ENCODE peak calls at places on chromosome 3, in eight cellular contexts. U, A, N, W, L, E, K and P are unnamed samples.

GRCh38 chr3:71254251-71254650 is 329.3 kb downstream of the FOXP1 start:
- ATAC-seq in W (peak; percentile 22), A (peak; percentile 19), E (no peak), U (no peak), N (no peak), K (no peak), L (no peak), P (no peak)

GRCh38 chr3:58358092-58358491 is 25.4 kb downstream of the PXK start:
- ATAC-seq in U (no peak), E (no peak), K (no peak), L (peak; percentile 27), W (no peak), N (no peak), A (no peak), P (peak; percentile 7)

GRCh38 chr3:100813828-100814227 is 104.5 kb downstream of the TFG start:
- ATAC-seq in A (no peak), K (no peak), E (no peak), N (no peak), U (no peak), W (no peak), L (no peak), P (no peak)

GRCh38 chr3:140375002-140375401 is 302.9 kb upstream of the TRIM42 start:
- ATAC-seq in W (no peak), U (no peak), E (no peak), N (no peak), L (no peak), K (no peak), A (no peak), P (no peak)

GRCh38 chr3:34411596-34411995 is 613.2 kb downstream of the PDCD6IP start:
- ATAC-seq in U (no peak), A (no peak), K (no peak), E (no peak), L (no peak), N (no peak), W (no peak), P (no peak)

GRCh38 chr3:21260507-21260906 is 490.5 kb downstream of the ZNF385D start:
- ATAC-seq in A (no peak), K (no peak), L (no peak), U (no peak), E (no peak), W (no peak), N (no peak), P (no peak)

GRCh38 chr3:108100906-108101305 is 10.1 kb upstream of the CD47 start:
- ATAC-seq in L (no peak), K (no peak), N (peak; percentile 89), W (no peak), U (no peak), A (no peak), E (no peak), P (no peak)

GRCh38 chr3:51937014-51937413 is 4.7 kb downstream of the RRP9 start:
- ATAC-seq in L (no peak), U (no peak), W (no peak), E (no peak), A (no peak), N (no peak), K (no peak), P (no peak)

GRCh38 chr3:129651316-129652202 is 45.1 kb upstream of the PLXND1 start:
- ATAC-seq in L (peak; percentile 82), W (no peak), N (no peak), K (peak; percentile 72), U (no peak), A (no peak), E (peak; percentile 77), P (no peak)

GRCh38 chr3:55042591-55042990 is 114.7 kb upstream of the LRTM1 start:
- ATAC-seq in W (no peak), U (no peak), N (no peak), A (no peak), E (no peak), L (no peak), K (no peak), P (no peak)

GRCh38 chr3:122510878-122511481 is 3.8 kb downstream of the KPNA1 start:
- ATAC-seq in W (peak; percentile 14), A (no peak), L (no peak), U (peak; percentile 9), K (no peak), E (no peak), N (no peak), P (no peak)

GRCh38 chr3:14295777-14296176 is 106.6 kb upstream of the SLC6A6 start:
- ATAC-seq in A (no peak), N (no peak), K (no peak), E (no peak), L (no peak), U (no peak), W (no peak), P (no peak)
- TF ChIP-seq POLR2AphosphoS5 in A (no peak), N (no peak), K (no peak), E (no peak), L (no peak), U (no peak), W (no peak), P (no peak)

DNA sequence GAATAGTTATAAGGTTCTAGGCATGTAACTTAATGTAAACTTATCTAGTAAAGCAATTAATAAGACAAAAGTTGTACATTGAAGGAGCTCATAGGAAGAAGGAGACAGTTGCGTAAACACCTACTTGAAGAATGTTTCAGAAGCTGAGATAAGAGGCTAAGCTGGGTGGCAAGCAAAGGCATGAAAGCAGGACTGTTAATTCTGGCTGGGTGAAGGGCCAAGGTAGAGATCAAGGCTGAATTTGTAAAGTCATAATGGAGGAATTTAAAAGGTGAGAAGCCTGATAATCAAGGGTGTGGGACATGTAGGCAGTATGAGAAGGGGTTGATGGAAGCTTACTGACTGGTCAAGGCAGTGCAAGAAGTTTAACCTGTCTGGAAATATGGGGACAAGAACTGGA is 80.4 kb upstream of the TGFBR2 start:
- ATAC-seq in K (no peak), E (no peak), N (no peak), W (no peak), L (no peak), A (no peak), U (no peak), P (no peak)
- TF ChIP-seq POLR2AphosphoS5 in K (no peak), E (no peak), N (no peak), W (no peak), L (no peak), A (no peak), U (no peak), P (no peak)

DNA sequence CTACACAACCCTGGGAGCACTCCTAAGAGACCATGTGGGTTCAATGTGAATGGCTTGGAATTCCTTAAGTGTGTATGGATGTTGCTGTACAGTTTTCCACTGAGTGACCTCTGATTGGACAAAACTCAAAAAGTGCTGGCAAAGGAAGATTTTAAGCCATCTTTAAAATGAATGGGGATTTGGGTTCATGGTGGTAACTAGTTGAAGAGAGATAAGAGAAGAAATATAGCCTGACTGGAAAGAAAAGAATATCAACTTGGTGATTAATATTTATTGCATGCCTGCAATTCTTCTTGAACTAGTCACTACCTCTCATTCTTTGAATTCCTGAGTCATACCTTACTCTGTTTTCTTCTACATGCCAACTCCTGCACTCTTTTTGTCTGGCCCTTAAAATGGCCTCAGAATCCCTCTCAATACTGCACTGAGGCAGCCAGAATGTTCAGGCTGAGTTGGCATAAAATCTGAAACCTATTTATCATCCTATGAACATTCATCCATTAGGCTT is 124.7 kb downstream of the RPL22L1 start:
- ATAC-seq in A (no peak), K (peak; percentile 83), E (no peak), W (no peak), L (peak; percentile 75), U (no peak), N (no peak), P (no peak)
- TF ChIP-seq POLR2AphosphoS5 in A (no peak), K (no peak), E (no peak), W (no peak), L (no peak), U (no peak), N (no peak), P (no peak)

DNA sequence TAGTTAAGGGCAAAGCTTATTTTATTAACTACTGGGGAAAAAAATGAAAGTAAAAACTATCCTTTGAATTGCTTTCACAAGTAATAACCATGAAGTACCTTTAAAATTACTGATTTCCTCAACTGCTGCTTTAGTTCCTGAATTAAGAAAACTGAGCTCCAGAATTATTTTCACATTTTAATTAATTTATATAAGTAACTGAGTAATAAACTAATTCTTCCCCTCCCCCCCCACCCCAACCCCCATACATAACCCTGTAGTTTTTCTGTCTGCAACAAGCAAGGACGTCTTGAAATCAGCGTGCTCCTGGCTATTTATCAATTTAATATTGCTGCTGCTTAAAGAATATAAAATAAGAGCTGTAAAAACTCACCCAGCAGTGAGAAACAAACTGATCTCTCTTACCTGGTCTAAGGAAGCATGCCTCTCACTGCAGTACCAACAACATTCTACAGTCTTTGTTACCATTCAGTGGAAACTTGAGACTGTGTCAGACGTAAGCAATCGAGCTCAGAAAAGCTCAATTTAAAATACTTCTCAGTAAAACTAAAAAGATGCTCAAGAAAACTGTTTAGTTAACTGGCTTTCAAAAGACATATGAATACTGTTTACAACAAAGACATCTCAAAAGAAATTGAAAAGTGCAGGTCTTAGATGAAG is 121.0 kb downstream of the TFDP2 start:
- ATAC-seq in U (peak; percentile 81), E (peak; percentile 94), N (peak; percentile 88), K (peak; percentile 81), A (peak; percentile 91), W (no peak), L (peak; percentile 85), P (no peak)
- TF ChIP-seq POLR2AphosphoS5 in U (peak; percentile 78), E (peak; percentile 72), N (peak; percentile 43), K (no peak), A (no peak), W (no peak), L (peak; percentile 68), P (no peak)

GRCh38 chr3:69084326-69084667 is 440 bp upstream of the ARL6IP5 start:
- ATAC-seq in K (peak; percentile 17), N (no peak), E (no peak), W (peak; percentile 4), U (no peak), L (no peak), A (peak; percentile 44), P (peak; percentile 39)

GRCh38 chr3:69085543-69086132 is 901 bp downstream of the ARL6IP5 start:
- ATAC-seq in W (peak; percentile 75), U (peak; percentile 59), K (peak; percentile 6), A (peak; percentile 63), N (peak; percentile 7), L (peak; percentile 12), E (peak; percentile 50), P (no peak)

GRCh38 chr3:69086133-69086722 is 1.5 kb downstream of the ARL6IP5 start:
- ATAC-seq in K (peak; percentile 63), E (peak; percentile 9), N (peak; percentile 6), A (peak; percentile 70), W (peak; percentile 28), L (peak; percentile 69), U (peak; percentile 21), P (peak; percentile 81)

GRCh38 chr3:69082805-69083204 is 1.9 kb upstream of the ARL6IP5 start:
- ATAC-seq in E (no peak), L (no peak), N (peak; percentile 64), U (no peak), A (no peak), W (no peak), K (no peak), P (no peak)

GRCh38 chr3:69084668-69085542 is at the start of gene ARL6IP5:
- ATAC-seq in N (peak; percentile 58), L (peak; percentile 68), W (peak; percentile 86), U (peak; percentile 75), K (peak; percentile 82), E (peak; percentile 80), A (peak; percentile 89), P (peak; percentile 73)
- TF ChIP-seq POLR2AphosphoS5 in N (peak; percentile 62), L (peak; percentile 62), W (peak; percentile 35), U (no peak), K (no peak), E (peak; percentile 44), A (peak; percentile 47), P (peak; percentile 69)